ENCODE peak calls at places on chromosome 10, in five cellular contexts. Y, E, D, N and J are unnamed samples. For H3K36me3, the result is how much of the 10 kb centered on the place peaks cover.

GRCh38 chr10:132363921-132364593 is 32.1 kb downstream of the LRRC27 start:
- DNase-seq in D (no peak), Y (no peak), N (no peak), E (peak), J (no peak)

GRCh38 chr10:62083868-62084267 is 182.4 kb downstream of the ARID5B start:
- DNase-seq in N (no peak), Y (no peak), E (peak), D (no peak), J (no peak)

GRCh38 chr10:68371604-68372003 is 35.5 kb downstream of the RUFY2 start:
- DNase-seq in E (no peak), N (no peak), Y (no peak), D (no peak), J (no peak)

GRCh38 chr10:110646417-110647135 is 2.4 kb downstream of the RBM20 start:
- DNase-seq in N (no peak), Y (no peak), D (no peak), E (no peak), J (no peak)

GRCh38 chr10:79048639-79049550 is 19.9 kb upstream of the ZMIZ1 start:
- DNase-seq in Y (no peak), N (no peak), E (no peak), D (no peak), J (no peak)

GRCh38 chr10:90087197-90088007 is 386.0 kb downstream of the KIF20B start:
- DNase-seq in N (no peak), Y (no peak), D (no peak), E (no peak), J (no peak)

GRCh38 chr10:12679636-12680035 is 321.9 kb downstream of the CCDC3 start:
- DNase-seq in D (no peak), N (no peak), E (no peak), Y (no peak), J (no peak)

GRCh38 chr10:99534939-99535763 is 2.4 kb downstream of the NKX2-3 start:
- DNase-seq in Y (no peak), E (peak), D (no peak), N (no peak), J (no peak)

GRCh38 chr10:30455816-30456215 is 21.8 kb downstream of the MAP3K8 start:
- DNase-seq in E (no peak), N (no peak), D (no peak), Y (no peak), J (no peak)

GRCh38 chr10:1488970-1489548 is 248.3 kb downstream of the ADARB2 start:
- DNase-seq in D (no peak), N (no peak), Y (no peak), E (no peak), J (no peak)

GRCh38 chr10:80529604-80530003 is 8.1 kb upstream of the SH2D4B start:
- DNase-seq in N (no peak), Y (peak), D (no peak), E (no peak), J (no peak)

GRCh38 chr10:43057831-43058340 is 19.0 kb upstream of the RET start:
- DNase-seq in D (no peak), E (no peak), Y (no peak), N (no peak), J (no peak)

GRCh38 chr10:94430705-94431104 is 28.4 kb downstream of the TBC1D12 start:
- DNase-seq in E (no peak), N (no peak), D (peak), Y (no peak), J (no peak)

GRCh38 chr10:28806951-28807759 is 129.8 kb downstream of the BAMBI start:
- DNase-seq in D (no peak), N (no peak), Y (no peak), E (no peak), J (no peak)

GRCh38 chr10:33302188-33302829 is 32.2 kb downstream of the NRP1 start:
- DNase-seq in E (no peak), Y (no peak), D (no peak), N (no peak), J (no peak)

GRCh38 chr10:91901784-91902677 is 7.3 kb downstream of the FGFBP3 start:
- DNase-seq in Y (no peak), E (peak), D (no peak), N (no peak), J (peak)

GRCh38 chr10:125144693-125145623 is 15.4 kb downstream of the CTBP2 start:
- DNase-seq in Y (no peak), E (no peak), D (no peak), N (no peak), J (no peak)

GRCh38 chr10:239109-239508 is 103.9 kb downstream of the ZMYND11 start:
- DNase-seq in E (no peak), N (no peak), D (no peak), Y (no peak), J (no peak)
- TF ChIP-seq CTCF in E (no peak), N (no peak), D (no peak), Y (no peak), J (no peak)

DNA sequence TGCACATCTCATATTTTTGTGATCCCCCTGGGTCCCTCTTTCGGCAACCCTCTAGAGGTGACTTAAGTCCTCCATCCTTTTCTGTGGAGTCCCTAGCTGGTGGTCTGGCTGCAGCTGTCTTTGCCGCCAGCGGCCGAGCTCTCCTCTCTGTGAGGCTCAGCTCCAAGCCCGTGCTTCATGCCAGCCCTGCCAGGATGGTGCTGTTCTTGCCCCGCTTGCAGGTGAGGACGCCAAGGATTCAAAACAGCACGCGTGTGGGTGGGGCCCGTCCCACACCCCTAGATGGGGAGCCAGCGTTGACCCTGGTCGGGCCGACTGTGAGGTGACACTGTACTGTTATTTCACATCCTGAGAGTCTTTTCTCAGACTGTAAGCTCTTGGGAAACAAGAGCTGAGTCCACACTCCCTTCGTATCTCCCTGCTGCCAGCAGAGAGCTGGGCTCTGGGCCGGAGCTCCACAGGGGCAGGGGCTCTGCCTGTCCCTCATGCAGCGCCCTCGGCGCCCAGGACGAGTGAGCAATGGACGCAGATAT is 36.6 kb upstream of the GJD4 start:
- DNase-seq in Y (no peak), D (no peak), N (no peak), E (no peak), J (no peak)
- H3K36me3 ChIP-seq in Y (under half), D (under half), N (under half), E (under half), J (under half)

DNA sequence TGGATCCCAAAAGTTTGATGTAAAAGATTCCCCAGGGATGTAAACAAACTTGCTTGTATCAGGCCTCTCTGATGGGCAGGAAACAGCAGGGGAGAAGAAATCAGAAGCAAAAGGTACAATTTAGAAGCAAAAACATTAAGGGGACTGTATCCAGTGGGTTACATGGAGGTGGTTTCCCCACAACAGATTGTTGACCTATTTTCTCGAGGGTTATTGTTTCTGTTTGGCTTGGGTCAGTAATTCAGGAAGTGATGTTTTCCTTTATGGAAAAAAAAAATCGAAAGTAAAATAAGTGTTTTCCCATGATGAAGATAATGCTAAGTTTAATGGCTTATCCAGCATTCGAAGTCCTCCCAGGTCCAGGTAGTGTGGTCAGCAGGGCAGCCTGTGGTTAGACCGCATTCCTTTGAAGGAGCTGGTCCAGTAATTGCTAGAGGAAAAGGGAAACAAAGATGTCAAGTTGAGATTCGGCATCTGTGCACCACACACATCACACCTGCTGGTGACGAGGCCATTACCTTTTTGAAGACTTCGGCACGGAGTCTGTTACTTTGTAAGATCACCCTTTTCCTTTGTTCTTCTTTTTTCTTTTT is 37.3 kb upstream of the ADAM12 start:
- DNase-seq in D (no peak), Y (no peak), N (no peak), E (no peak), J (no peak)
- H3K4me3 ChIP-seq in D (no peak), Y (no peak), N (no peak), E (no peak), J (no peak)

GRCh38 chr10:59757966-59758365 is 4.7 kb upstream of the MRLN start:
- DNase-seq in D (no peak), N (no peak), Y (no peak), E (no peak), J (no peak)
- TF ChIP-seq CTCF in D (no peak), N (no peak), Y (no peak), E (no peak), J (no peak)

GRCh38 chr10:3145366-3145765 is 27.2 kb downstream of the PITRM1 start:
- DNase-seq in E (no peak), Y (no peak), N (no peak), D (no peak), J (no peak)

GRCh38 chr10:3148041-3148440 is 24.5 kb downstream of the PITRM1 start:
- DNase-seq in Y (no peak), E (no peak), D (no peak), N (no peak), J (no peak)

GRCh38 chr10:3146289-3146688 is 26.3 kb downstream of the PITRM1 start:
- DNase-seq in E (no peak), D (no peak), Y (no peak), N (no peak), J (no peak)

GRCh38 chr10:3148994-3149393 is 23.6 kb downstream of the PITRM1 start:
- DNase-seq in E (no peak), Y (no peak), N (no peak), D (no peak), J (no peak)

DNA sequence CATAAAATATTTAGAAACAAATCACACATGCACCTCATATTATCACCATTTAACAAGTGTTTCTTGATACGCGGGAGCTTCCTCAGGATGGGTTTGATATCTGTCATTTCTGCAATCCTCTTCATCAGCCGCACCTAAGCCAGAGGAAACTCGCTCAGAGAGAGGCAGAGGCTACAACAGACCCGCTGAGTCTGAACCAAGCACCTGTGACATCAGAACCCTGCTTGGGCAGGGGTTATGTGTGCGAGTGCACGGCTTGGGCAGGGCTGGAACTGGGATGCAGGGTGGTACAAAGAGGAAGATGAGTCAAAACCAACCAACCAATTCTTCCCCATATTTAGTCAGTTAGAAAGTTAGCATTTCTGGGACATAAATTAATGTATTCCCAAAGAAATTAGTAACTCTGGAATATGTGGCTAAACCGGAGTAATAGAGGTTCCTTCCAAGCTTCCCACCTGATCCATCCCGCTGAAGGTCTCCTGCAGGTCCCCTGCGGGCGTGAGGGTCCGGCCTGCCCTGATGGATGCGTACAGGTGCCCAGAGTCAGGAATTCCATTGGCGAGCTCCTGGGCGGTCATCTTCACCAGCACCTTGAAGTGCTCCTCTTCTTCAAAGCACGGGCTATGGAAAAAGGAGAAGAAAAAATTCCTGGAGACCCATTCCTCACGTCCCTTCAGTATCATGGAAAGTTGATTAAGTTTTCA is 25.3 kb downstream of the PITRM1 start:
- DNase-seq in Y (no peak), D (no peak), E (no peak), N (no peak), J (no peak)
- H3K36me3 ChIP-seq in Y (half or more), D (under half), E (under half), N (under half), J (under half)

GRCh38 chr10:71269301-71270288 is 49.5 kb upstream of the SLC29A3 start:
- DNase-seq in D (no peak), E (no peak), Y (no peak), N (no peak), J (no peak)
- H3K4me3 ChIP-seq in D (no peak), E (no peak), Y (no peak), N (no peak), J (no peak)

GRCh38 chr10:45375716-45376231 is 1.8 kb downstream of the ALOX5 start:
- DNase-seq in Y (no peak), D (no peak), E (no peak), N (no peak), J (no peak)
- TF ChIP-seq CTCF in Y (no peak), D (no peak), E (no peak), N (no peak), J (no peak)

GRCh38 chr10:32039745-32040144 is 16.5 kb downstream of the KIF5B start:
- DNase-seq in E (no peak), N (no peak), D (no peak), Y (no peak), J (no peak)

GRCh38 chr10:32041290-32042028 is 14.8 kb downstream of the KIF5B start:
- DNase-seq in D (no peak), N (no peak), Y (no peak), E (no peak), J (no peak)

GRCh38 chr10:32035038-32035437 is 21.2 kb downstream of the KIF5B start:
- DNase-seq in D (no peak), E (no peak), N (no peak), Y (no peak), J (no peak)

GRCh38 chr10:32036922-32037321 is 19.3 kb downstream of the KIF5B start:
- DNase-seq in Y (no peak), E (no peak), N (no peak), D (no peak), J (no peak)

GRCh38 chr10:32038777-32039176 is 17.4 kb downstream of the KIF5B start:
- DNase-seq in E (no peak), N (no peak), D (no peak), Y (no peak), J (no peak)
- H3K36me3 ChIP-seq in E (under half), N (under half), D (under half), Y (under half), J (under half)